ENCODE peak calls at places on chromosomes 11 and 22, in nine cellular contexts. D is fibroblast of pulmonary artery, L is sigmoid colon, C is body of pancreas, S is pancreas, Q is GM13976, X is mammary epithelial cell, Y is GM20000, R is HFFc6. T is an unnamed sample.

GRCh38 chr22:17172172-17172833 is 13.2 kb upstream of the HDHD5 start:
- DNase-seq in L (peak; percentile 68), S (peak; percentile 59), Q (no peak), X (peak; percentile 11), C (peak; percentile 50), Y (no peak), D (no peak), R (no peak), T (no peak)

GRCh38 chr11:93623179-93623578 is 38.3 kb upstream of the CEP295 start:
- DNase-seq in Q (peak; percentile 12), S (no peak), C (no peak), X (no peak), R (no peak), Y (peak; percentile 36), L (no peak), D (no peak), T (peak; percentile 9)

GRCh38 chr11:67584205-67584880 is 731 bp downstream of the GSTP1 start:
- DNase-seq in C (peak; percentile 82), X (peak; percentile 83), L (peak; percentile 94), Q (peak; percentile 53), S (peak; percentile 84), R (peak; percentile 48), Y (peak; percentile 51), D (peak; percentile 60), T (peak; percentile 43)

GRCh38 chr22:48171294-48171693 is 1408.8 kb downstream of the TBC1D22A start:
- DNase-seq in S (no peak), X (no peak), D (no peak), Q (no peak), C (no peak), L (no peak), R (no peak), Y (no peak), T (no peak)

GRCh38 chr11:82810738-82811137 is 77.1 kb upstream of the FAM181B start:
- DNase-seq in X (no peak), D (no peak), Q (no peak), S (no peak), C (no peak), L (no peak), R (no peak), Y (no peak), T (no peak)

GRCh38 chr22:35208003-35208402 is 49.3 kb upstream of the HMGXB4 start:
- DNase-seq in R (no peak), S (no peak), Q (no peak), X (no peak), Y (no peak), C (no peak), L (no peak), D (no peak), T (no peak)

GRCh38 chr11:14347494-14347893 is 11.5 kb downstream of the RRAS2 start:
- DNase-seq in C (no peak), S (no peak), R (no peak), D (no peak), Y (no peak), L (no peak), Q (no peak), X (no peak), T (no peak)

GRCh38 chr11:66278396-66279091 is 569 bp downstream of the CNIH2 start:
- DNase-seq in Y (peak; percentile 42), L (no peak), R (peak; percentile 28), D (peak; percentile 21), Q (no peak), S (no peak), X (no peak), C (no peak), T (no peak)

GRCh38 chr22:26822300-26822699 is 164.9 kb downstream of the MIAT start:
- DNase-seq in Q (no peak), Y (no peak), S (no peak), C (no peak), X (no peak), D (no peak), R (no peak), L (no peak), T (no peak)
- TF ChIP-seq CTCF in Q (no peak), Y (no peak), S (no peak), C (no peak), X (no peak), D (no peak), R (no peak), L (no peak), T (no peak)

GRCh38 chr11:69644071-69644961 is 3.4 kb downstream of the CCND1 start:
- DNase-seq in L (peak; percentile 86), R (peak; percentile 94), Q (no peak), D (peak; percentile 91), S (peak; percentile 48), C (peak; percentile 55), Y (no peak), X (peak; percentile 69), T (no peak)
- TF ChIP-seq CTCF in L (peak; percentile 31), R (peak; percentile 75), Q (no peak), D (peak; percentile 13), S (no peak), C (peak; percentile 17), Y (no peak), X (peak; percentile 25), T (no peak)

DNA sequence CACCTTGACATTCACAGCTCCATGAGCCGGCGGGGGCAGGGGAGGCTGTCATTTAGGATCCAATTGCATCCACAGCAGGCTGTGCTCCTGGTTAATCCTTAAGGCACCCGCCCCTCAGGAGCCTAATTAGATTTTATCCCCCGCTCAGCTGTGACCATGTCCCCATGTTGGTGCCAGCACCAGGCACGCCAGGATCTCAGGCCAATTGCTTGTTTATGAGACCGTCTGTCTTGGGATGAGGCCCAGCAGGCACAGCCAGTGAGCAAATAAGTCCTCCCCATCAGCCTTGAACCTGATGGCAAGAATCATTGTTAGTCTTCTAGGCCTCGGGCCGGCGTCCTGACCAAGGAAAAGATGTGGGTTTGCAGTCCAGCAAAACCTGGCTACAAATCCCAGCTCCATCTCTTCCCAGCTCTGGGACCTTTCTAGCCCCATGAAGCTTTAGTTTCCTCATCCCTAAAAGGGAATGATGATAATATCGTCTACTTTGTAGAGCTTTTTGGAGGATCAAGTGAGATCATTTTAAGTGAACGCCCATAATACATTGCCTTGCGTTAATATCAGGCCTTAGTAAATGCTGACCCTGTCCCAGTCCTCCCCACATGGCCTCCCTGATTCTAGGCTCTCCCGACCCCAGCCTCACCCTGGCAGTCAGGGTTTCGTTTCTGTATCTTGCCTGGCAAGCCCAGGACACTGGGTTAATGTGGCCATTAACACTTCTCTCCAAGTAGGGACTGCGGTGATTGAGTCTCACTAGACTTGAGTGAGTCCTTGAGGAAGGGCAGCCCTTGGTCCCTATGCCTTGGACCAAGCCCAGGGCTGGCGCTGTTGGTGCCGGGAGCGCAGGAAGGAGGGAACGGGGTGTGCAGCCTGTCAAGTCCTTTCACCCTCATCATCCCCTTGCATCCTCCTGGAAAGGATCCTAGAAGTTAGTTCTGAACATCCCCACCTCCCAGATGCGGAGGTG is 57.1 kb downstream of the TP53I11 start:
- DNase-seq in X (no peak), R (no peak), C (no peak), Q (no peak), Y (no peak), L (peak; percentile 85), D (no peak), S (no peak), T (no peak)
- TF ChIP-seq CTCF in X (no peak), R (no peak), C (no peak), Q (no peak), Y (no peak), L (no peak), D (no peak), S (no peak), T (no peak)

DNA sequence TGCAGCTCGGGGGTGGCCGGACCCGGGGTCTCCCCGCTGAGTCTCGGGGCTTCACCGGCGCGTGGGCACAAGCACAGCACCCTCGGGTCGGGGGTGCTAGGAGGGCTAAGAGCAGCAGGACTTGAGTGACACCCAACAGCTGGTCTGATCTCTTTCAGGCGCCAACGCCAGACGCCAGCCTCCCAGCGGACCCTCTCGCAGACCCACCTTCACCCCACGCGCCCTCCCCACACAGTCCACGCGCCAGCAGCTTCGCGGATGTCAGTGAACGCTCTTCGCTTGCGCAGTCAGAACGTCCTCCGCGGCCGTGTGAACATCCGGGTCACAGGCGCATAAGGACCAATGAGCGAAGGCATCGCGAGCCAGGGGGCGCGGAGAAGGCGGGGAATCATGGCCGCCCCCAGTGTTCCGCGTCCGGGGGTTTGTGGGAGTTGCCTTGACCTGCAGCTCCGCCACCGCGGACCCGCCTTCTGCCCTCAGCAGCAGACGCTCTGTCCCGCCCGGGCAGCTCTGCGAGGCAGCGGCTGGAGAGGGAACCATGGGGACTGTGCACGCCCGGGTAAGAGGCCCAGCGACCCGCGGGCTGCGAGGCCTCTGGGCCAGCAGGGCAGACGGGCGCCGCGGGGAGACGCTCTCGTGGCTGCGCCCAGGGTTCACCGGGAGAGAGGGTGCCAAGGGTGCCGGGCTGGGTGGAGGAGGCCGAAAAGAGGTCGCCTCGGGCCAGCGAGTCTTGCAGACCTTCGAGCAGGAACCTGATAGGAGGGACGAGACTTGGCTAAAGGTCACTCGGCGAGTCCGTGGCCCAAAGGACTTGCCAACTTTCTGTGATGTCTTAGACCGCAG is at the start of gene SAMM50:
- DNase-seq in L (peak; percentile 96), Y (peak; percentile 94), S (peak; percentile 88), R (peak; percentile 88), Q (peak; percentile 98), X (peak; percentile 90), D (peak; percentile 92), C (peak; percentile 88), T (peak; percentile 95)
- TF ChIP-seq CTCF in L (no peak), Y (no peak), S (no peak), R (peak; percentile 34), Q (no peak), X (no peak), D (no peak), C (no peak), T (no peak)

DNA sequence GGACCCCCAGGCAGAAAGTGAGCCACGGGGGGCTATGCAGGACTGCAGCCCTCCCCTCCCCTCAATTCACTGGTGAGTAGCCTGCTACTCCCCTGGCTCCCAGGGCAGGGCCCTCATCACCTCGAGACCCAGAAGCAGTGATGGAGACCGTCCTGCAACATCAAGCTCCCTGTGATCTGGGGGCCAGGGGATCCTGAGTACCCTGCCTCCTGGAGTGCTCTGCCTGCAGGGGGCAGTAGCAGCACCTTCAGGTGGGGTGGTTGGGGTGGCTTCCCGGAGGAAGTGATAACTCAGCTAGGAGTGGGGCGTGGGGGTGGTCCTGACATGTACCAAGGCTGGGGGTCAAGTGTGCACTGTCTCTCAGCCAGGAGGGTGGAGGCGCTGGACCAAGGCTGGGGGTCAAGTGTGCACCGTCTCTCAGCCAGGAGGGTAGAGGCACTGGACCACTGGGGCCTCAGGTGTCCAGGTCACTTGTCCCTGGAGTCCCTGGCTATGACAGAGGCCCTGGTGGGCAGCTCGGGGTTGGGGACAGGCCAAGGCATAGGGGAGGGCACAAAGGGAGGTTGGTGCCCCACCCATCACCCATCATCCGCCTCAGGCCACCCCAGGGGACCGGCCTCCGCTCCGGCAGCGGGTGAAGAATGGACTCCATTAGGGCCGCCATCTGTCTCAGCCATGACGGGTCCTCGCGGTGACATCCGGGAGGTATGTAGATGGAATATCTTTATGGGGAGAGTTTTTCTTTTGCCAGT is 9.4 kb downstream of the RTN4R start:
- DNase-seq in L (no peak), C (no peak), S (no peak), Q (peak; percentile 71), D (no peak), Y (peak; percentile 55), R (no peak), X (no peak), T (no peak)
- TF ChIP-seq CTCF in L (no peak), C (no peak), S (no peak), Q (peak; percentile 45), D (peak; percentile 13), Y (peak; percentile 29), R (peak; percentile 63), X (peak; percentile 27), T (peak; percentile 71)